ENCODE peak calls at places on chromosomes 2 and 18, in nine cellular contexts. K is naive thymus-derived CD4-positive, alpha-beta T cell; Q is amygdala; Y is stimulated activated CD8-positive, alpha-beta memory T cell treated with anti-CD3 and anti-CD28 coated beads, Interleukin-4, amount 100 ng/mL, for 4 hours; D is cardiac muscle cell; Z is mucosa of descending colon; S is left ventricle myocardium inferior; U is activated T-cell treated with anti-CD3 and anti-CD28 coated beads, Interleukin-2, amount 50 U/mL, for 72 hours; I is RPMI7951. L is an unnamed sample.

GRCh38 chr2:2840101-2840531 is 509.0 kb upstream of the MYT1L start:
- DNase-seq in D (no peak), U (no peak), Q (no peak), S (no peak), I (no peak), Z (no peak), Y (no peak), K (no peak), L (no peak)

GRCh38 chr2:229714736-229715541 is 584 bp upstream of the DNER start:
- DNase-seq in D (peak), Z (peak), Q (peak), Y (no peak), S (peak), K (no peak), U (peak), I (peak), L (no peak)

GRCh38 chr2:206289391-206289790 is 14.9 kb downstream of the ZDBF2 start:
- DNase-seq in S (no peak), Y (no peak), Z (no peak), Q (no peak), I (peak), K (no peak), U (no peak), D (no peak), L (no peak)

GRCh38 chr18:63152791-63153190 is 166.8 kb downstream of the BCL2 start:
- DNase-seq in D (no peak), Y (no peak), Z (no peak), K (no peak), S (no peak), U (peak), I (no peak), Q (no peak), L (no peak)

GRCh38 chr2:229270551-229271410 is at the start of gene PID1:
- DNase-seq in Y (no peak), I (peak), K (no peak), U (no peak), S (peak), D (peak), Z (peak), Q (no peak), L (no peak)

GRCh38 chr2:240564191-240564570 is 4.0 kb downstream of the DUSP28 start:
- DNase-seq in Q (no peak), Z (no peak), I (no peak), K (no peak), S (no peak), D (no peak), U (peak), Y (no peak), L (no peak)

GRCh38 chr18:64095056-64095455 is 53.8 kb downstream of the LINC00305 start:
- DNase-seq in Q (no peak), Z (no peak), D (no peak), Y (no peak), U (no peak), I (no peak), S (no peak), K (no peak), L (no peak)

GRCh38 chr2:117968724-117969121 is 45.1 kb downstream of the CCDC93 start:
- DNase-seq in Y (no peak), U (no peak), Z (no peak), Q (no peak), D (no peak), K (no peak), S (no peak), I (no peak), L (no peak)

GRCh38 chr2:61247204-61247812 is 85.3 kb downstream of the C2orf74 start:
- DNase-seq in S (no peak), D (peak), U (no peak), K (no peak), Y (no peak), Z (no peak), I (peak), Q (no peak), L (no peak)

GRCh38 chr2:28364611-28365010 is 28.0 kb upstream of the FOSL2 start:
- DNase-seq in Z (no peak), Y (no peak), I (no peak), S (no peak), D (no peak), U (no peak), K (no peak), Q (no peak), L (no peak)

GRCh38 chr18:61741881-61742280 is 150.9 kb downstream of the RNF152 start:
- DNase-seq in I (no peak), Z (no peak), K (no peak), Y (no peak), D (no peak), S (no peak), U (no peak), Q (no peak), L (no peak)